ENCODE peak calls at places on chromosomes 6 and 20, in four cellular contexts. L is foreskin fibroblast, Q is HL-60, T is fibroblast of the aortic adventitia. Z is an unnamed sample.

GRCh38 chr6:114080891-114081510 is 110.1 kb upstream of the HDAC2 start:
- DNase-seq in L (peak), Q (no peak), T (no peak), Z (no peak)

GRCh38 chr6:31267504-31268371 is 4.2 kb downstream of the HLA-C start:
- DNase-seq in L (no peak), Q (no peak), T (no peak), Z (peak)

GRCh38 chr6:157823523-157824370 is 701 bp downstream of the SNX9 start:
- DNase-seq in L (peak), Q (peak), T (peak), Z (peak)

GRCh38 chr20:62703853-62704228 is 4.8 kb upstream of the NTSR1 start:
- DNase-seq in L (peak), Q (no peak), T (no peak), Z (no peak)

GRCh38 chr20:7362601-7363000 is 577.7 kb downstream of the HAO1 start:
- DNase-seq in L (no peak), Q (no peak), T (no peak), Z (no peak)

GRCh38 chr6:37845026-37845911 is 25.7 kb downstream of the ZFAND3 start:
- DNase-seq in L (no peak), Q (no peak), T (peak), Z (no peak)

GRCh38 chr6:11460837-11461661 is 76.5 kb upstream of the TMEM170B start:
- DNase-seq in L (no peak), Q (no peak), T (no peak), Z (peak)

GRCh38 chr6:75202676-75203131 is 3.1 kb downstream of the COL12A1 start:
- DNase-seq in L (no peak), Q (no peak), T (no peak), Z (no peak)

GRCh38 chr20:36315545-36316351 is 9.6 kb downstream of the DLGAP4 start:
- DNase-seq in L (no peak), Q (no peak), T (no peak), Z (no peak)

GRCh38 chr20:35167787-35168186 is 4.1 kb upstream of the PROCR start:
- DNase-seq in L (no peak), Q (no peak), T (no peak), Z (no peak)

GRCh38 chr6:73873081-73873480 is 177.1 kb downstream of the CD109 start:
- DNase-seq in L (peak), Q (no peak), T (no peak), Z (no peak)

GRCh38 chr6:157151989-157152388 is 171.3 kb downstream of the TMEM242 start:
- DNase-seq in L (peak), Q (no peak), T (peak), Z (no peak)

GRCh38 chr6:3612341-3613041 is 139.0 kb downstream of the PXDC1 start:
- DNase-seq in L (peak), Q (no peak), T (peak), Z (no peak)

GRCh38 chr6:43753570-43754183 is 16.3 kb upstream of the VEGFA start:
- DNase-seq in L (no peak), Q (no peak), T (no peak), Z (no peak)

GRCh38 chr6:36028887-36029324 is 1.3 kb downstream of the MAPK14 start:
- DNase-seq in L (peak), Q (peak), T (peak), Z (peak)

GRCh38 chr20:3250091-3250504 is 11.1 kb upstream of the SLC4A11 start:
- DNase-seq in L (no peak), Q (no peak), T (no peak), Z (no peak)
- TF ChIP-seq CTCF in L (no peak), Q (no peak), T (peak), Z (no peak)

GRCh38 chr6:44858998-44859397 is 469.1 kb upstream of the RUNX2 start:
- DNase-seq in L (peak), Q (no peak), T (peak), Z (no peak)
- TF ChIP-seq CTCF in L (no peak), Q (no peak), T (no peak), Z (no peak)

GRCh38 chr20:20395087-20395486 is 27.2 kb downstream of the INSM1 start:
- DNase-seq in L (no peak), Q (no peak), T (no peak), Z (no peak)

GRCh38 chr20:20391115-20391514 is 23.2 kb downstream of the INSM1 start:
- DNase-seq in L (no peak), Q (no peak), T (no peak), Z (no peak)

GRCh38 chr20:20391766-20392165 is 23.9 kb downstream of the INSM1 start:
- DNase-seq in L (no peak), Q (no peak), T (no peak), Z (no peak)

GRCh38 chr20:20393770-20394169 is 25.9 kb downstream of the INSM1 start:
- DNase-seq in L (peak), Q (no peak), T (no peak), Z (no peak)

GRCh38 chr20:20393207-20393606 is 25.3 kb downstream of the INSM1 start:
- DNase-seq in L (peak), Q (no peak), T (no peak), Z (no peak)
- TF ChIP-seq CTCF in L (no peak), Q (no peak), T (no peak), Z (no peak)

GRCh38 chr20:46640536-46641311 is 10.5 kb downstream of the SLC13A3 start:
- DNase-seq in L (no peak), Q (no peak), T (no peak), Z (no peak)
- TF ChIP-seq CTCF in L (no peak), Q (no peak), T (no peak), Z (no peak)

GRCh38 chr6:1552296-1552761 is 57.4 kb upstream of the FOXC1 start:
- DNase-seq in L (peak), Q (no peak), T (peak), Z (no peak)
- TF ChIP-seq CTCF in L (peak), Q (no peak), T (peak), Z (peak)

Z was measured in activated CD8-positive, alpha-beta T cell treated with anti-CD3 and anti-CD28 coated beads for 36 hours.